ENCODE peak calls at places on chromosomes 4 and X, in ten cellular contexts. F is HepG2, N is stomach, Y is transverse colon, G is HCT116, E is esophagus muscularis mucosa, B is K562, C is sigmoid colon, A is H1, O is endothelial cell of umbilical vein. Z is an unnamed sample.

GRCh38 chrX:106898462-106898861 is 4.7 kb downstream of the RIPPLY1 start:
- DNase-seq in F (peak), N (no peak), Y (no peak), G (no peak), E (no peak), B (peak), C (no peak), A (no peak), O (peak), Z (no peak)

GRCh38 chr4:169385356-169385755 is 114.6 kb upstream of the SH3RF1 start:
- DNase-seq in F (no peak), N (no peak), Y (no peak), G (no peak), E (no peak), B (no peak), C (no peak), A (no peak), O (no peak), Z (no peak)

GRCh38 chr4:85842540-85842939 is 367.6 kb downstream of the ARHGAP24 start:
- DNase-seq in F (no peak), N (no peak), Y (peak), G (no peak), E (no peak), B (no peak), C (no peak), A (no peak), O (peak), Z (no peak)

GRCh38 chr4:87819281-87819919 is 13.4 kb upstream of the MEPE start:
- DNase-seq in F (peak), N (no peak), Y (no peak), G (no peak), E (no peak), B (peak), C (no peak), A (no peak), O (no peak), Z (no peak)

GRCh38 chr4:98510757-98511517 is 147.5 kb downstream of the TSPAN5 start:
- DNase-seq in F (no peak), N (no peak), Y (no peak), G (no peak), E (peak), B (no peak), C (no peak), A (no peak), O (no peak), Z (no peak)

GRCh38 chr4:165325732-165326512 is 1.5 kb upstream of the MSMO1 start:
- DNase-seq in F (peak), N (no peak), Y (no peak), G (peak), E (no peak), B (peak), C (no peak), A (peak), O (peak), Z (no peak)

GRCh38 chr4:112862318-112862674 is 187.2 kb upstream of the ANK2 start:
- DNase-seq in F (no peak), N (no peak), Y (no peak), G (no peak), E (no peak), B (no peak), C (no peak), A (no peak), O (no peak), Z (no peak)

GRCh38 chr4:3037957-3038451 is 36.3 kb downstream of the HTT-AS start:
- DNase-seq in F (no peak), N (no peak), Y (no peak), G (no peak), E (no peak), B (no peak), C (no peak), A (no peak), O (no peak), Z (no peak)

GRCh38 chr4:74635074-74635473 is 159.2 kb downstream of the BTC start:
- DNase-seq in F (no peak), N (no peak), Y (no peak), G (peak), E (no peak), B (no peak), C (no peak), A (no peak), O (no peak), Z (no peak)

GRCh38 chr4:35934370-35934981 is 309.8 kb downstream of the ARAP2 start:
- DNase-seq in F (peak), N (no peak), Y (no peak), G (peak), E (no peak), B (peak), C (no peak), A (no peak), O (peak), Z (no peak)

GRCh38 chr4:109177411-109177810 is 125.0 kb downstream of the COL25A1 start:
- DNase-seq in F (no peak), N (no peak), Y (no peak), G (no peak), E (no peak), B (no peak), C (no peak), A (no peak), O (no peak), Z (no peak)

GRCh38 chr4:154421618-154422017 is 70.0 kb downstream of the DCHS2 start:
- DNase-seq in F (no peak), N (no peak), Y (no peak), G (no peak), E (no peak), B (no peak), C (no peak), A (no peak), O (no peak), Z (no peak)

GRCh38 chr4:151468715-151469696 is 60.0 kb downstream of the FHIP1A start:
- DNase-seq in F (no peak), N (no peak), Y (no peak), G (no peak), E (no peak), B (no peak), C (no peak), A (no peak), O (no peak), Z (no peak)

GRCh38 chr4:112896326-112896892 is 153.0 kb upstream of the ANK2 start:
- DNase-seq in F (no peak), N (no peak), Y (no peak), G (no peak), E (no peak), B (no peak), C (no peak), A (no peak), O (no peak), Z (no peak)

GRCh38 chrX:14529288-14529989 is at the start of gene GLRA2:
- DNase-seq in F (peak), N (no peak), Y (peak), G (no peak), E (no peak), B (no peak), C (peak), A (peak), O (no peak), Z (no peak)

GRCh38 chrX:16433021-16433420 is 216.9 kb upstream of the S100G start:
- DNase-seq in F (no peak), N (no peak), Y (no peak), G (no peak), E (no peak), B (no peak), C (no peak), A (no peak), O (no peak), Z (no peak)

GRCh38 chr4:88200186-88200585 is 41.7 kb upstream of the ABCG2 start:
- DNase-seq in F (no peak), N (no peak), Y (no peak), G (no peak), E (no peak), B (no peak), C (no peak), A (no peak), O (no peak), Z (no peak)

GRCh38 chr4:53784112-53784511 is 192.8 kb upstream of the LNX1 start:
- DNase-seq in F (no peak), N (no peak), Y (no peak), G (no peak), E (peak), B (no peak), C (no peak), A (no peak), O (no peak), Z (no peak)

GRCh38 chr4:175776217-175776616 is 35.8 kb downstream of the GPM6A start:
- DNase-seq in F (no peak), N (no peak), Y (no peak), G (no peak), E (no peak), B (no peak), C (no peak), A (no peak), O (no peak), Z (no peak)

GRCh38 chrX:151985955-151986354 is 11.5 kb upstream of the GABRE start:
- DNase-seq in F (peak), N (no peak), Y (peak), G (no peak), E (no peak), B (no peak), C (no peak), A (no peak), O (peak), Z (no peak)

GRCh38 chr4:13171292-13172057 is 312.7 kb downstream of the RAB28 start:
- DNase-seq in F (no peak), N (no peak), Y (no peak), G (no peak), E (no peak), B (no peak), C (no peak), A (no peak), O (no peak), Z (no peak)

GRCh38 chr4:85866508-85866907 is 391.6 kb downstream of the ARHGAP24 start:
- DNase-seq in F (no peak), N (no peak), Y (no peak), G (no peak), E (no peak), B (no peak), C (no peak), A (no peak), O (no peak), Z (no peak)

GRCh38 chrX:39065051-39065871 is 264.0 kb downstream of the MID1IP1 start:
- DNase-seq in F (no peak), N (no peak), Y (no peak), G (no peak), E (no peak), B (no peak), C (no peak), A (peak), O (no peak), Z (no peak)

GRCh38 chr4:17468638-17469221 is 43.2 kb downstream of the QDPR start:
- DNase-seq in F (peak), N (no peak), Y (no peak), G (peak), E (no peak), B (peak), C (no peak), A (no peak), O (peak), Z (no peak)

GRCh38 chr4:54568184-54568583 is 89.6 kb upstream of the KIT start:
- DNase-seq in F (no peak), N (no peak), Y (no peak), G (no peak), E (peak), B (no peak), C (no peak), A (peak), O (no peak), Z (no peak)

GRCh38 chr4:177596035-177596434 is 153.8 kb upstream of the AGA start:
- DNase-seq in F (peak), N (no peak), Y (no peak), G (peak), E (no peak), B (peak), C (no peak), A (no peak), O (no peak), Z (no peak)

GRCh38 chr4:39036172-39036571 is 4.0 kb upstream of the TMEM156 start:
- DNase-seq in F (peak), N (no peak), Y (no peak), G (no peak), E (no peak), B (no peak), C (no peak), A (no peak), O (peak), Z (no peak)
- TF ChIP-seq POLR2AphosphoS5 in F (no peak), N (no peak), Y (no peak), G (no peak), E (no peak), B (no peak), C (no peak), A (no peak), O (no peak), Z (no peak)

DNA sequence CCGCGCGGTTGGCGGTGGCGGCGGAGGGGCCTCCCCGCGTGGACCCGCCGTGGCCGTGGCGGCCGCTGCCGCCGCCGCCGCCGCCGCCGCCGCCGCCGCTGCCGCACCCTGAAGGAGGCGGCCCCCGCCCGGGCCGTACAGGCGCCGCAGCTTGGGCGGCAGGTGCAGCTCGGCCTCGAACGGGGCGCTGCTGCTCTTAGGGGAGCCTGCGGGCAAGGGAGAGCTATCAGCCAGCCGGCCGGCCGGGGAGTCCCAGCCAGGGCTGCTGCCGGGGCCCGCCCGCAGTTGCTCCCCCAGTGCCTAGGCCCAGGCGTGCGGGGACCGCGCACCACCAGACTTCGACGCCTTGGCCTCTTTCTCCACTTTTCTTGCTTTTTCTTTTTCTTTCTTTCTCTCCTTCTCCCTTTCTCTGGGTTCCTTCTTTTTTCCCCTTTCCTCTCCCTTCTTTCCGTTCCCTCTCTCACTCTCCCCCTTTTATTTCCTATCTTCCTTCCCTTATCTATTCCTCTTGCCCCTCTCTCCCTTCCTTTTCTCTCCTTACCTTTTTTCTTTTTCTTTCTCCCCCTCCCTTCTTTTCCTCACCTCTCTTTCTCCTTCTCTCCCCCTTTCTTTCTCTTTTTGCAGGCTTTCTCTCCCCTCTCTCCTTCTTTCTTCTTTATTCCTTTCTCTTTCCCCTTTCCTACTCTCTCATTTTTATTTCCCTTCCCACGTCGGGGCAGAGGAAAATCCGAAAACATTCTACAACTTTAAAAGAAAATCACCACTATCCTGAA is 2.0 kb downstream of the ARX start:
- DNase-seq in F (no peak), N (no peak), Y (no peak), G (no peak), E (no peak), B (peak), C (no peak), A (no peak), O (no peak), Z (no peak)
- H3K4me3 ChIP-seq in F (no peak), N (peak), Y (no peak), G (no peak), E (no peak), B (no peak), C (no peak), A (no peak), O (no peak), Z (no peak)

DNA sequence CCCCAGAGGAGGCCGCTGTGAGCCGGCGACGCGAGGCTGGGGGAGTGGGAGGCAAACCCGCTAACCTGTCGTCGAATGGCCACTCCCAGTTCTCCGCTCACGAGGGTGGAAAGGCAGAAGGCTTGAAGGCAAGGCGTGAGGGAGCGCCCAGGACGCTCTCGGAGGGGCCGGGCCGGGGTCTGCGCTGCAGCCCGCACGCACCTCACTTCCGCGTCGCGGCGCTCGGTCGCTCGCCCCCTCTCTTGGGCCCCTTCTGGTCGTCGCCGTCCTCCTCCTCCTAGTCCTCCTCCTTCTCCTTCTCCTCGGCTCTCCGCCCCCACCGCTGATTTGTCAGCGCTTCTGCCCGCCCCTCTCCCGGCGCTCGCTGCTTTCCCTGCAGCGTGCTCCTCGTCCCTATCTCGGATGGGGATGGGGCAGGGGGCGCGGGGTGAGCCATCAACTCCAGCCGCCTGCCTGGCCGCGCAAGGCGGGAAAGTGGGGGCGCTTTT is at the start of gene SNCA:
- DNase-seq in F (no peak), N (peak), Y (peak), G (no peak), E (no peak), B (peak), C (peak), A (peak), O (peak), Z (peak)
- TF ChIP-seq POLR2A in F (no peak), N (no peak), Y (no peak), G (no peak), E (no peak), B (no peak), C (no peak), A (no peak), O (peak), Z (no peak)

DNA sequence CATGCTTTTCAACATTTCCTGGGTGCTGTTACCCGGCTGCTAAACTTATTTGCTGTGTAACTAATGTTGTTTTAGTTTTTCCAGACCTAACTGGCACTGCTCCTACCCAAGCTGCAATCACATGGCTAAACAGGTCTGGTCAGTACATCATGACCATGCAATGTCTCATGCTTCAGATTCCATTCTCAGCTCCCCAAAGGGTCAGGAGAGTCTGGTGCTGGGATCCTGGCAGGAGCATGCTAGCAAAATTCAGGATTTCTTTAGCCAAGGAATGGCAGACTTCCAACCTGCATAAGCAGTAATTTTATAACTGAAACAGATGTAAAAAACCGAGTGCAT is 12.6 kb upstream of the CENPU start:
- DNase-seq in F (no peak), N (peak), Y (no peak), G (no peak), E (no peak), B (no peak), C (peak), A (no peak), O (no peak), Z (no peak)
- TF ChIP-seq POLR2AphosphoS5 in F (no peak), N (peak), Y (no peak), G (no peak), E (peak), B (no peak), C (peak), A (no peak), O (no peak), Z (no peak)

DNA sequence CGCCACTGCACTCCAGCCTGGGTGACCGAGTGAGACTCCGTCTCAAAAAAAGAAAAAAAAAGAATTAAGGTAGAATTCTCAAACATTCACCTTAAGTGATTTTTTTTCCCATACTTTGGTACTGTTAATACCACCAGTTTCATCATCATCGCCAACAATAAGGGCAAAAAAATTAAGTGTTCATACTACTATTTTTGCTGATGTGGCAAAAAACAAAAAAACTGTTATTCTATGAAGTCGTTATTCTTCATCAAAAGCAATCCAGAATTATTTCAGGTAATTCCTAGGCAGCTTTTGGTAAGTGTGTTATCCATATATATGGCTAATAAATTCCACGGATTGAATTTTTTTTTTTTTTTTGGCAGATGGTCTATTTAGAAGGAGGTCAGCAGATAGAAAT is 85.7 kb downstream of the KCNIP4 start:
- DNase-seq in F (no peak), N (no peak), Y (no peak), G (no peak), E (no peak), B (no peak), C (no peak), A (no peak), O (no peak), Z (no peak)
- H3K4me3 ChIP-seq in F (no peak), N (no peak), Y (no peak), G (no peak), E (no peak), B (no peak), C (no peak), A (no peak), O (no peak), Z (no peak)

GRCh38 chr4:24910504-24910903 is 2.3 kb downstream of the CCDC149 start:
- DNase-seq in F (no peak), N (no peak), Y (no peak), G (no peak), E (no peak), B (no peak), C (no peak), A (no peak), O (no peak), Z (no peak)

GRCh38 chr4:24915121-24915922 is 2.5 kb upstream of the CCDC149 start:
- DNase-seq in F (peak), N (no peak), Y (no peak), G (no peak), E (no peak), B (no peak), C (no peak), A (no peak), O (peak), Z (no peak)

GRCh38 chr4:24914460-24914859 is 1.6 kb upstream of the CCDC149 start:
- DNase-seq in F (no peak), N (no peak), Y (no peak), G (no peak), E (no peak), B (no peak), C (no peak), A (no peak), O (no peak), Z (no peak)

GRCh38 chr4:24913099-24913445 is 230 bp upstream of the CCDC149 start:
- DNase-seq in F (no peak), N (no peak), Y (no peak), G (no peak), E (no peak), B (no peak), C (no peak), A (no peak), O (no peak), Z (no peak)

GRCh38 chr4:24912252-24913098 is at the start of gene CCDC149:
- DNase-seq in F (peak), N (peak), Y (peak), G (peak), E (no peak), B (peak), C (peak), A (peak), O (peak), Z (peak)
- TF ChIP-seq POLR2A in F (no peak), N (peak), Y (peak), G (peak), E (no peak), B (no peak), C (no peak), A (peak), O (no peak), Z (peak)

GRCh38 chr4:78517050-78517652 is 34.4 kb upstream of the ANXA3 start:
- DNase-seq in F (peak), N (no peak), Y (no peak), G (no peak), E (no peak), B (no peak), C (no peak), A (no peak), O (peak), Z (no peak)

GRCh38 chr4:78518551-78518950 is 33.0 kb upstream of the ANXA3 start:
- DNase-seq in F (no peak), N (no peak), Y (no peak), G (no peak), E (no peak), B (no peak), C (no peak), A (no peak), O (peak), Z (no peak)

GRCh38 chr4:78524009-78524408 is 27.6 kb upstream of the ANXA3 start:
- DNase-seq in F (no peak), N (no peak), Y (no peak), G (no peak), E (no peak), B (no peak), C (no peak), A (no peak), O (no peak), Z (no peak)

GRCh38 chr4:78519962-78520361 is 31.6 kb upstream of the ANXA3 start:
- DNase-seq in F (no peak), N (no peak), Y (no peak), G (no peak), E (no peak), B (no peak), C (no peak), A (no peak), O (no peak), Z (no peak)

DNA sequence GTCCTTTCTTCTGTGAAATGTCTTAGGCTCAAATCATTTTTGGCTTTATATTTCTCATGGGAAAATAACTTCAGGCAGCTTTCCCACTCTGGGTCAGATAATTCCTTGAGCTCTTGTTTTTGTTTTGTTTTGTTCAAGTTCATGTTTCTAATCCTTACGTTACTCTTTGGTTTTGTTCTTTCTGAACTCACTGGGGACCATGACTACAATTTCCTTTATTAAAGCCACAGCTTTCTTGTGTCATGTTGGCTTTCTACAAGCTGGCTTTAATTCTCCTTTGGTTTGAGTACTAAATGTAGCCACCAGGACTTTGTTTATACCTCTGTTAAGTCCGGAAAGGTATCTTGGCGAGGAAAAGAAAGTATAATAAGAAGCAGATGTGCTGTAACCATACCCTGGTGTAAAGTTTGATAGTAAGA is 30.8 kb upstream of the ANXA3 start:
- DNase-seq in F (no peak), N (no peak), Y (no peak), G (no peak), E (no peak), B (no peak), C (no peak), A (no peak), O (no peak), Z (no peak)
- TF ChIP-seq POLR2AphosphoS5 in F (no peak), N (no peak), Y (no peak), G (no peak), E (no peak), B (no peak), C (no peak), A (no peak), O (no peak), Z (no peak)